ENCODE peak calls at places on chromosomes 11 and 22, in four cellular contexts. One of them, this sample, is unnamed.

GRCh38 chr22:35470903-35471321 is 69.7 kb upstream of the RASD2 start:
- DNase-seq in MM.1S: no peak
- DNase-seq in cardiac fibroblast: no peak
- DNase-seq in kidney epithelial cell: no peak
- DNase-seq in this sample: no peak

GRCh38 chr11:60777572-60777971 is 7.6 kb upstream of the MS4A10 start:
- DNase-seq in kidney epithelial cell: peak; percentile 7
- DNase-seq in MM.1S: no peak
- DNase-seq in cardiac fibroblast: peak; percentile 84
- DNase-seq in this sample: no peak

GRCh38 chr11:19352072-19352735 is 111.5 kb upstream of the E2F8 start:
- DNase-seq in kidney epithelial cell: no peak
- DNase-seq in cardiac fibroblast: no peak
- DNase-seq in MM.1S: no peak
- DNase-seq in this sample: no peak

GRCh38 chr11:88709567-88709966 is 356.2 kb downstream of the GRM5 start:
- DNase-seq in MM.1S: no peak
- DNase-seq in cardiac fibroblast: no peak
- DNase-seq in kidney epithelial cell: no peak
- DNase-seq in this sample: no peak

GRCh38 chr22:47822459-47822858 is 1060.0 kb downstream of the TBC1D22A start:
- DNase-seq in kidney epithelial cell: no peak
- DNase-seq in cardiac fibroblast: no peak
- DNase-seq in MM.1S: no peak
- DNase-seq in this sample: no peak

GRCh38 chr11:30046211-30046945 is 29.5 kb upstream of the KCNA4 start:
- DNase-seq in MM.1S: no peak
- DNase-seq in kidney epithelial cell: no peak
- DNase-seq in cardiac fibroblast: no peak
- DNase-seq in this sample: no peak

GRCh38 chr11:104467414-104467813 is 303.5 kb upstream of the PDGFD start:
- DNase-seq in cardiac fibroblast: peak; percentile 68
- DNase-seq in kidney epithelial cell: no peak
- DNase-seq in MM.1S: no peak
- DNase-seq in this sample: no peak

GRCh38 chr11:71215372-71215965 is 36.9 kb downstream of the SHANK2 start:
- DNase-seq in kidney epithelial cell: no peak
- DNase-seq in MM.1S: no peak
- DNase-seq in cardiac fibroblast: no peak
- DNase-seq in this sample: no peak

GRCh38 chr11:123475478-123475877 is 45.4 kb downstream of the GRAMD1B start:
- DNase-seq in kidney epithelial cell: no peak
- DNase-seq in MM.1S: no peak
- DNase-seq in cardiac fibroblast: peak; percentile 63
- DNase-seq in this sample: no peak

GRCh38 chr11:62923634-62924411 is 2.7 kb upstream of the CHRM1 start:
- DNase-seq in cardiac fibroblast: no peak
- DNase-seq in MM.1S: peak; percentile 75
- DNase-seq in kidney epithelial cell: no peak
- DNase-seq in this sample: no peak

GRCh38 chr11:64713031-64713780 is 9.8 kb downstream of the NRXN2 start:
- DNase-seq in cardiac fibroblast: peak; percentile 54
- DNase-seq in MM.1S: peak; percentile 21
- DNase-seq in kidney epithelial cell: no peak
- DNase-seq in this sample: no peak

GRCh38 chr11:118194835-118195627 is 18.6 kb upstream of the SCN2B start:
- DNase-seq in kidney epithelial cell: peak; percentile 91
- DNase-seq in cardiac fibroblast: peak; percentile 77
- DNase-seq in MM.1S: no peak
- DNase-seq in this sample: no peak

GRCh38 chr11:86211619-86212018 is 32.9 kb upstream of the EED start:
- DNase-seq in cardiac fibroblast: no peak
- DNase-seq in MM.1S: no peak
- DNase-seq in kidney epithelial cell: no peak
- DNase-seq in this sample: no peak

GRCh38 chr11:70505761-70506657 is 107.7 kb downstream of the CTTN start:
- DNase-seq in cardiac fibroblast: no peak
- DNase-seq in MM.1S: no peak
- DNase-seq in kidney epithelial cell: no peak
- DNase-seq in this sample: no peak

GRCh38 chr11:1520987-1521349 is 34.4 kb upstream of the MOB2 start:
- DNase-seq in MM.1S: no peak
- DNase-seq in cardiac fibroblast: no peak
- DNase-seq in kidney epithelial cell: no peak
- DNase-seq in this sample: no peak

GRCh38 chr11:75301602-75302345 is 49.7 kb downstream of the ARRB1 start:
- DNase-seq in cardiac fibroblast: no peak
- DNase-seq in kidney epithelial cell: no peak
- DNase-seq in MM.1S: no peak
- DNase-seq in this sample: no peak

GRCh38 chr11:118648291-118648690 is 31.2 kb downstream of the TREH start:
- DNase-seq in MM.1S: no peak
- DNase-seq in kidney epithelial cell: no peak
- DNase-seq in cardiac fibroblast: no peak
- DNase-seq in this sample: no peak

GRCh38 chr22:19842386-19843106 is 12.1 kb downstream of the GNB1L start:
- DNase-seq in kidney epithelial cell: no peak
- DNase-seq in cardiac fibroblast: no peak
- DNase-seq in MM.1S: no peak
- DNase-seq in this sample: no peak

GRCh38 chr11:69213315-69213714 is 57.6 kb downstream of the SMIM38 start:
- DNase-seq in cardiac fibroblast: no peak
- DNase-seq in MM.1S: no peak
- DNase-seq in kidney epithelial cell: no peak
- DNase-seq in this sample: no peak

GRCh38 chr11:132052904-132053303 is 682.5 kb downstream of the NTM start:
- DNase-seq in cardiac fibroblast: no peak
- DNase-seq in MM.1S: no peak
- DNase-seq in kidney epithelial cell: no peak
- DNase-seq in this sample: no peak

GRCh38 chr11:32884770-32885384 is 7.7 kb upstream of the QSER1 start:
- DNase-seq in kidney epithelial cell: no peak
- DNase-seq in MM.1S: peak; percentile 28
- DNase-seq in cardiac fibroblast: peak; percentile 41
- DNase-seq in this sample: no peak

GRCh38 chr11:123454060-123454651 is 24.1 kb downstream of the GRAMD1B start:
- DNase-seq in kidney epithelial cell: no peak
- DNase-seq in cardiac fibroblast: peak; percentile 67
- DNase-seq in MM.1S: no peak
- DNase-seq in this sample: no peak

GRCh38 chr11:129143335-129143734 is 48.8 kb downstream of the ARHGAP32 start:
- DNase-seq in cardiac fibroblast: peak; percentile 95
- DNase-seq in kidney epithelial cell: peak; percentile 99
- DNase-seq in MM.1S: no peak
- DNase-seq in this sample: no peak

GRCh38 chr11:12721816-12722604 is 47.8 kb downstream of the TEAD1 start:
- DNase-seq in MM.1S: no peak
- DNase-seq in cardiac fibroblast: no peak
- DNase-seq in kidney epithelial cell: no peak
- DNase-seq in this sample: no peak

GRCh38 chr22:35525687-35526332 is 14.8 kb upstream of the RASD2 start:
- DNase-seq in cardiac fibroblast: no peak
- DNase-seq in MM.1S: no peak
- DNase-seq in kidney epithelial cell: no peak
- DNase-seq in this sample: no peak

GRCh38 chr11:34926101-34926830 is 9.8 kb downstream of the PDHX start:
- DNase-seq in MM.1S: peak; percentile 47
- DNase-seq in cardiac fibroblast: peak; percentile 74
- DNase-seq in kidney epithelial cell: no peak
- DNase-seq in this sample: no peak

GRCh38 chr11:68282141-68282860 is 10.5 kb upstream of the C11orf24 start:
- DNase-seq in MM.1S: peak; percentile 76
- DNase-seq in cardiac fibroblast: no peak
- DNase-seq in kidney epithelial cell: no peak
- DNase-seq in this sample: no peak

GRCh38 chr11:114938799-114939198 is 260.5 kb downstream of the NXPE2 start:
- DNase-seq in cardiac fibroblast: no peak
- DNase-seq in MM.1S: no peak
- DNase-seq in kidney epithelial cell: no peak
- DNase-seq in this sample: no peak

GRCh38 chr11:114942207-114942606 is 263.9 kb downstream of the NXPE2 start:
- DNase-seq in cardiac fibroblast: no peak
- DNase-seq in MM.1S: no peak
- DNase-seq in kidney epithelial cell: no peak
- DNase-seq in this sample: no peak
- TF ChIP-seq CTCF in cardiac fibroblast: no peak
- TF ChIP-seq CTCF in MM.1S: no peak
- TF ChIP-seq CTCF in kidney epithelial cell: no peak
- TF ChIP-seq CTCF in this sample: no peak

DNA sequence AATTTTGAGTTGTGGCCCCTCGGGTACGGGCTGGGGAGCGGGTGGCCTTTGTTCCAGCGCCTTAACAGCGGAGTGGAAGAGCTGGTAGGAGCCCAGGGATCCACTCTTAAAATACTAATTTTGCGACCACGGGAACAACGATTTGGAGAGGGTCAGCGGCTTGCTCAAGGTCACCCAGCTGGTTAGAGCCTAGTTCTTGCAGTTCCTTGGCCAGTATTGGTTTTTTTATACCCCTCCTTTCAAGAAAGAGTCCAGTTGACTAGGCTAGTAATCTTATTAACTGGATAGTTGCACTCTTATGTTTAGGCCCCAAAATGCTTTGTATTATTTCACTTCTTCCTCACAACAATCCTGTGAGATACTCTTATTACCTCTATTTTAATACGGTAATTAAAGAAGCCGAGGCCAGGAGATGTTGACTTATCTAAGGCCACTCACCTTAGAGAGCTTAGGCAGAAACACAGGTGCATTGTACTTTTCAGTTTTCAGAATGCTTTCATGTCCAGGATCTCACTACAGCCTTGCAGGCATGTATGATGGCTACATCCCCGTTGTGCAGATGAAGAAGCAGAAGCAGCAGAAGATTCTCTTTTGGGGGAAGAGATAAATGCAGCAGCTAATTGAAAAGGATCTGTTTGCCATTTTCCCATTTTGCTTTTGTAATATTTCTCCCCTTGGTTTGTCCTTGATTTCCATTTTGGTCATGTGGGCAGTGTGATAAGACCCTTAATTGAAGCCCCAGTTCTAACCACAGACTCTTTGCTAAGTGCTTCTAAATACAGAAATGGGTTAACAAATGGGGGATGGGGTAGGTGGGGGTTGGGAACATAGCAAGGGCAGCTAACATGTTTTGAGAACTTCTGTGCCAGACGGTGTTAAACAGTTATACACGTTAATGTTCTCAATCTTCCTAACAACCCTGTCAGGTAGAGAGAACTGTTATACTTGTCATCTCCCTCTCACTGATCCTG is 1.4 kb downstream of the SREBF2 start:
- DNase-seq in kidney epithelial cell: no peak
- DNase-seq in cardiac fibroblast: no peak
- DNase-seq in MM.1S: peak; percentile 43
- DNase-seq in this sample: no peak
- TF ChIP-seq CTCF in kidney epithelial cell: no peak
- TF ChIP-seq CTCF in cardiac fibroblast: no peak
- TF ChIP-seq CTCF in MM.1S: no peak
- TF ChIP-seq CTCF in this sample: no peak

GRCh38 chr22:37565830-37566229 is 5.5 kb downstream of the CDC42EP1 start:
- DNase-seq in cardiac fibroblast: no peak
- DNase-seq in MM.1S: no peak
- DNase-seq in kidney epithelial cell: no peak
- DNase-seq in this sample: no peak

GRCh38 chr22:37563153-37564081 is 3.1 kb downstream of the CDC42EP1 start:
- DNase-seq in kidney epithelial cell: peak; percentile 92
- DNase-seq in cardiac fibroblast: peak; percentile 97
- DNase-seq in MM.1S: no peak
- DNase-seq in this sample: no peak

GRCh38 chr22:37562049-37562784 is 1.9 kb downstream of the CDC42EP1 start:
- DNase-seq in kidney epithelial cell: no peak
- DNase-seq in cardiac fibroblast: no peak
- DNase-seq in MM.1S: no peak
- DNase-seq in this sample: no peak

GRCh38 chr22:37566329-37566837 is 6.1 kb downstream of the CDC42EP1 start:
- DNase-seq in cardiac fibroblast: no peak
- DNase-seq in kidney epithelial cell: no peak
- DNase-seq in MM.1S: no peak
- DNase-seq in this sample: peak; percentile 58

DNA sequence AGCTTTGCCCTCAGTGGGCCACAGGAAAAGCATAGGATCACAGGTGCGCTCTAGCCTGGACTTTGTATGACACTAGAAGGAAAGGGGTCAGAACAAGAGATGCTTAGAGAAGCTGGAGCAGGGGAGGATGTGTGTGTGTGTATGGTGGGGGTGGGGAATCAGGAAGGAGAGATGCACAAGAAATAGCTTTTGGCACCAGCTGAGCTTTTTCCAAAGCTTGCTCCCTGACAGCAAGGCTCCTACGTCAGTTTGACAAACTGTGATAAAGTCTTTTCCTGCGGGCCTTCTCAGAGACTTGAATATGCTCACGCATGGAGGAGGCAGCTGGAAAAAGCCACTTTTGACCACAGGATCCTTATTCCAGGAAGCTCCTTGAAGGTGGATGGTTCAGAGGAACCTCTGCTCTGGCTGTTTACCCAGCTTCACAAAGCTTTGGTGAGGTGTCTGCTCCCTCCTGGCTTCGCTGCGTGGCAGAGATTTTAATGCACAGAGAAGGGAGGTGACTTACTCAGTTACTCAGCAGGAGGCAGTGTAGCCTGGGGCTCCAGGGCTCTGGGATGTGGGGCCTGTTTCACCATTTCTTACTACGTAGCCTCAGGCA is 3.9 kb downstream of the CDC42EP1 start:
- DNase-seq in cardiac fibroblast: peak; percentile 93
- DNase-seq in MM.1S: no peak
- DNase-seq in kidney epithelial cell: no peak
- DNase-seq in this sample: no peak
- TF ChIP-seq CTCF in cardiac fibroblast: peak; percentile 6
- TF ChIP-seq CTCF in MM.1S: no peak
- TF ChIP-seq CTCF in kidney epithelial cell: no peak
- TF ChIP-seq CTCF in this sample: no peak

GRCh38 chr11:116827461-116827860 is 2.2 kb upstream of the APOC3 start:
- DNase-seq in MM.1S: no peak
- DNase-seq in kidney epithelial cell: no peak
- DNase-seq in cardiac fibroblast: no peak
- DNase-seq in this sample: no peak

GRCh38 chr11:116829525-116830183 is at the start of gene APOC3:
- DNase-seq in kidney epithelial cell: no peak
- DNase-seq in cardiac fibroblast: peak; percentile 67
- DNase-seq in MM.1S: no peak
- DNase-seq in this sample: no peak

GRCh38 chr11:116826751-116827431 is 2.8 kb upstream of the APOC3 start:
- DNase-seq in kidney epithelial cell: no peak
- DNase-seq in cardiac fibroblast: no peak
- DNase-seq in MM.1S: no peak
- DNase-seq in this sample: no peak

GRCh38 chr11:116830184-116830912 is 641 bp downstream of the APOC3 start:
- DNase-seq in MM.1S: no peak
- DNase-seq in cardiac fibroblast: no peak
- DNase-seq in kidney epithelial cell: no peak
- DNase-seq in this sample: no peak

GRCh38 chr11:116828632-116829524 is 829 bp upstream of the APOC3 start:
- DNase-seq in kidney epithelial cell: no peak
- DNase-seq in MM.1S: no peak
- DNase-seq in cardiac fibroblast: no peak
- DNase-seq in this sample: no peak
- TF ChIP-seq CTCF in kidney epithelial cell: no peak
- TF ChIP-seq CTCF in MM.1S: no peak
- TF ChIP-seq CTCF in cardiac fibroblast: no peak
- TF ChIP-seq CTCF in this sample: no peak